ENCODE peak calls at places on chromosome X, in six cellular contexts. K is AG09319, Y is NB4, A is natural killer cell, P is mucosa of descending colon, G is astrocyte of the spinal cord. D is an unnamed sample.

GRCh38 chrX:135327299-135327698 is 18.0 kb downstream of the ETDC start:
- DNase-seq in A (no peak), K (no peak), Y (no peak), G (peak), P (no peak), D (peak)

GRCh38 chrX:124518888-124519287 is 172.5 kb downstream of the SH2D1A start:
- DNase-seq in K (no peak), Y (no peak), P (no peak), A (no peak), G (peak), D (peak)

GRCh38 chrX:40105791-40106676 is 8.3 kb upstream of the BCOR start:
- DNase-seq in Y (peak), G (no peak), P (peak), A (peak), K (no peak), D (no peak)

GRCh38 chrX:776529-777230 is 146.1 kb downstream of the SHOX start:
- DNase-seq in K (no peak), G (no peak), P (no peak), Y (no peak), A (no peak), D (no peak)

GRCh38 chrX:151996329-151996728 is 21.9 kb upstream of the GABRE start:
- DNase-seq in K (no peak), Y (no peak), P (peak), A (no peak), G (no peak), D (no peak)

GRCh38 chrX:46386511-46386910 is 158.7 kb downstream of the ZNF674 start:
- DNase-seq in P (no peak), G (no peak), A (no peak), K (no peak), Y (no peak), D (no peak)

GRCh38 chrX:119007189-119007770 is 32.9 kb downstream of the LONRF3 start:
- DNase-seq in P (no peak), A (no peak), K (no peak), G (no peak), Y (no peak), D (no peak)

GRCh38 chrX:3191186-3191585 is 149.9 kb downstream of the ARSF start:
- DNase-seq in P (no peak), K (no peak), Y (no peak), G (no peak), A (no peak), D (peak)

GRCh38 chrX:153777261-153778090 is 3.4 kb upstream of the SRPK3 start:
- DNase-seq in Y (no peak), P (no peak), G (no peak), K (no peak), A (no peak), D (no peak)

GRCh38 chrX:51026862-51027261 is 116.3 kb downstream of the BMP15 start:
- DNase-seq in G (no peak), P (no peak), Y (no peak), K (no peak), A (no peak), D (no peak)

GRCh38 chrX:86806786-86807185 is 658.5 kb downstream of the DACH2 start:
- DNase-seq in P (no peak), K (no peak), Y (peak), G (no peak), A (no peak), D (peak)

GRCh38 chrX:22300130-22300529 is 27.4 kb downstream of the CBLL2 start:
- DNase-seq in G (peak), P (no peak), A (no peak), Y (peak), K (peak), D (peak)

GRCh38 chrX:72128881-72129280 is 2.8 kb downstream of the RTL5 start:
- DNase-seq in P (no peak), G (no peak), K (no peak), Y (peak), A (no peak), D (peak)

GRCh38 chrX:154016366-154017076 is 3.2 kb downstream of the IRAK1 start:
- DNase-seq in P (no peak), A (no peak), Y (no peak), K (no peak), G (no peak), D (no peak)

GRCh38 chrX:22748093-22748999 is 251.4 kb upstream of the DDX53 start:
- DNase-seq in A (no peak), K (no peak), Y (peak), P (peak), G (peak), D (peak)

GRCh38 chrX:152220612-152221011 is 82.2 kb upstream of the MAGEA10 start:
- DNase-seq in P (no peak), A (no peak), K (no peak), G (peak), Y (no peak), D (peak)

GRCh38 chrX:110847334-110847733 is 51.7 kb upstream of the CHRDL1 start:
- DNase-seq in G (peak), A (no peak), Y (peak), K (peak), P (peak), D (peak)

GRCh38 chrX:41870719-41871151 is 52.6 kb downstream of the CASK start:
- DNase-seq in P (peak), G (no peak), K (no peak), Y (no peak), A (no peak), D (no peak)

GRCh38 chrX:40006025-40007017 is 91.4 kb downstream of the BCOR start:
- DNase-seq in G (no peak), K (no peak), Y (peak), P (peak), A (no peak), D (no peak)

GRCh38 chrX:123859409-123859827 is 435 bp upstream of the XIAP start:
- DNase-seq in Y (no peak), P (peak), G (no peak), K (no peak), A (no peak), D (no peak)

GRCh38 chrX:17471121-17471520 is 96.1 kb downstream of the NHS start:
- DNase-seq in P (no peak), A (no peak), Y (no peak), K (no peak), G (peak), D (no peak)

GRCh38 chrX:17472424-17472823 is 97.4 kb downstream of the NHS start:
- DNase-seq in P (no peak), G (no peak), Y (no peak), K (no peak), A (no peak), D (no peak)

GRCh38 chrX:17475820-17476219 is 100.8 kb downstream of the NHS start:
- DNase-seq in G (no peak), P (no peak), A (no peak), K (no peak), Y (no peak), D (peak)

GRCh38 chrX:17474892-17475291 is 99.9 kb downstream of the NHS start:
- DNase-seq in G (peak), K (no peak), Y (no peak), A (no peak), P (no peak), D (peak)

DNA sequence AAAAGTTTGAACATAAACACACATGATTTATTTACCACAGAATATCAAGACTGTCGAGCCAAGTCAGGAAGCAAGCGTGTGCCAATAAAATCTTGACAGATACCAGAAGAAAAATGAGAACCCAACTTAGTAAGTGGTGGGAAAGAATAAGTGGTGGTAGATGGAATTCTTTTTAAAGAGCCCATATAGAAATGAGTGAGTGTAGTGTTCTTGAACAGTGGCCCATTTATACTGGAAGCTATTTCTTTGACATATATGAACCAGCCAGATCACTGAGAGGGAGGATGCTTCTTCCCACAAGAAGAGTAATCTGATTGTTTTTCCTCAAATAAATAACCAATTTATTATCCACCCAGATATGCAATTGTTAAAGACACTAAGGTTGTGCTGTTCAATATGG is 98.0 kb downstream of the NHS start:
- DNase-seq in K (no peak), A (no peak), G (no peak), P (no peak), Y (no peak), D (no peak)
- TF ChIP-seq CTCF in K (no peak), A (no peak), G (no peak), P (no peak), Y (no peak), D (no peak)

GRCh38 chrX:100685997-100686305 is 42.0 kb downstream of the SRPX2 start:
- DNase-seq in P (no peak), K (no peak), A (no peak), Y (no peak), G (no peak), D (no peak)
- TF ChIP-seq CTCF in P (no peak), K (no peak), A (no peak), Y (no peak), G (no peak), D (no peak)

DNA sequence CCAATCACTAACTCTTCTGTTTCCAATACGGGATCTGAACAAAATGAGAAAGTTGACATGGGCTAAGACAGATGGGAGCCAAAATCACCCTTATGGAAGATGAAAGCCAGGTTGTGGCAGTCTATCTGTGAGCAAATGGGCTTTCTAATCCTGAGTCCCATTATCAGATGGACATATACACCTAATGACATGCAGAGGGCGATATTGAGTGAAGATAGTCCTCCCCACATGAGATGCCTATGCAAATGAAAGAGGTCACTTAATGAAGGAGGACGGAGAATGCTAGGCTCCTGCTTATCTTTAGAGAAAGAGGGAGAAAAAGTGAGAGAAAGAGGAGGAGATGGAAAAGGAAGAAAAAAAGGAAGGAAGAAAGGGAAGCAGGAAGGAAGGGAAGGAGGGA is 547.5 kb downstream of the NLGN4X start:
- DNase-seq in K (no peak), A (no peak), P (no peak), Y (peak), G (peak), D (peak)
- TF ChIP-seq CTCF in K (peak), A (no peak), P (no peak), Y (peak), G (peak), D (no peak)

GRCh38 chrX:13851996-13852695 is 35.3 kb upstream of the GPM6B start:
- DNase-seq in A (no peak), K (no peak), Y (peak), G (no peak), P (no peak), D (no peak)
- TF ChIP-seq CTCF in A (no peak), K (no peak), Y (no peak), G (no peak), P (no peak), D (no peak)

DNA sequence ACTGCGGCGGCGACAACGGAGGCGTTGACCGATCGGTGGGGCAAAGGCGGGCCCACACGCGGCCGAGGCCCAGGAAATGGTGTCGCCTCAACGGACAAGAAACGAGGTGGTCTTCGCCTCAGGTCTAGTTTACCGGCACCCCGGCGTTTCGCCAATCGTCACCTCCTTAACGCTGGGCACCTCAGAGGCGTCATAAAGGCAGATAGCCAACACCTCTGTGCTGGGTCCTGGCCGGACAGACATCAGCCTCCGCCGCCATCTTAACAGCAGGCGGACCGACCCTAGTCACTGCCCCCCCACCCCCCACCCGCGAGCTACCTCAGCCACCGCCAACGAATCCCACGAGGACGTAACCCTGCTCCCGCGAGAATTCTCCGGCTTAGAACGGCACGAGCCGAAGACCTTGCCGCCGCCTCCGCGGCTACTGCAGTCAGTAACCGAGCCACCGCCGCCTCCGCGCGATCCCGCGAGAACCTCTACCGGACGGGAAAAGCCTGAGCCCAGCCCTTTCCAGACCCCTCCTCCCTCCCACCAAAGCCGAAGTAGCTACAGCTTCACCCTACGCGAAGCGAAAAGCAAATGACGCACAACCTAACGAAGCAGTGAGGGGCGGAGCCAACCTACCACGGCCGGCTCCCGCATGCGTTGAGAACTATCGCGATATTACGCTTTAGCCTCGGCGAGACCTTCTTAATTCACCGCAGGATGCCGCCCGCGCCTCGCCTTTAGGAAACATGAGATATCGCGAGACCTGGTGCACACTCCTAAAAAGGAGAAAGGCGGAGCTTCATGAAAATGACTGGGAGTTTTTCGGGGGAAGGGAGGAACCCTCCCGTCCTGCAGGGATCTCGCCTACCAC is 2.7 kb downstream of the HUWE1 start:
- DNase-seq in P (peak), A (peak), Y (peak), K (peak), G (peak), D (peak)
- TF ChIP-seq CTCF in P (no peak), A (no peak), Y (no peak), K (no peak), G (no peak), D (no peak)

GRCh38 chrX:15567886-15568616 is 32.7 kb downstream of the ACE2 start:
- DNase-seq in G (no peak), K (no peak), Y (no peak), P (no peak), A (no peak), D (no peak)
- TF ChIP-seq CTCF in G (peak), K (no peak), Y (no peak), P (no peak), A (no peak), D (peak)

DNA sequence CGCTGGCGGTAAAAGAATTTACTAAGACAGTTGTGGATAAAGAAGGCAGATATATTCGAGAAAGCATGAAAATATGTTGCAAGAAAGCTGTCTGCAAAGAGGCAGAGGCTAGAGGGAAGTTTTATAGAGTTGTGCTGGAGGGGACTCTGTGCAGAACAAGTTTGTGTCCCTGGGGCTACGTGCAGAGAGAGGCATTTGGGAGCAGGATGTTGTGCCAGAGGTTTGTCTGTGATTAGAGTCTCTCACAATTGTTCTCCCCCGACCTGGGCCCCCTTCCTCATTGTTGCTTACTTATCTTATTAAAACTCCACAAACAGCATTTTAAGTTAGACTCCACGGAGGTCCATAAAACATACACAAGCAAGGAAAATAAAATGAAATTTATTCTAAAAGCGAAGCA is 831.3 kb downstream of the NLGN4X start:
- DNase-seq in G (no peak), P (no peak), Y (no peak), A (no peak), K (no peak), D (no peak)
- TF ChIP-seq CTCF in G (no peak), P (no peak), Y (no peak), A (no peak), K (no peak), D (no peak)

GRCh38 chrX:38192007-38192625 is 28.6 kb downstream of the SRPX start:
- DNase-seq in Y (peak), P (peak), G (no peak), A (no peak), K (no peak), D (peak)
- TF ChIP-seq CTCF in Y (peak), P (no peak), G (peak), A (no peak), K (peak), D (peak)

D was measured in fibroblast of mammary gland.